ENCODE peak calls at places on chromosomes 11 and 22, in ten cellular contexts. One of them, this sample, is unnamed.

GRCh38 chr11:101369835-101370234 is 214.0 kb downstream of the TRPC6 start:
- DNase-seq in CD4-positive, alpha-beta T cell: no peak
- DNase-seq in stomach: no peak
- DNase-seq in astrocyte of the spinal cord: no peak
- DNase-seq in OCI-LY7: no peak
- DNase-seq in CD8-positive, alpha-beta T cell: no peak
- DNase-seq in PC-3: no peak
- DNase-seq in transverse colon: no peak
- DNase-seq in left lung: peak; percentile 31
- DNase-seq in DND-41: no peak
- DNase-seq in this sample: no peak

GRCh38 chr11:14444441-14445189 is 55.0 kb downstream of the COPB1 start:
- DNase-seq in CD4-positive, alpha-beta T cell: no peak
- DNase-seq in stomach: no peak
- DNase-seq in astrocyte of the spinal cord: peak; percentile 21
- DNase-seq in OCI-LY7: no peak
- DNase-seq in CD8-positive, alpha-beta T cell: no peak
- DNase-seq in PC-3: no peak
- DNase-seq in transverse colon: no peak
- DNase-seq in left lung: no peak
- DNase-seq in DND-41: no peak
- DNase-seq in this sample: no peak

GRCh38 chr11:93718057-93718563 is 23.2 kb downstream of the TAF1D start:
- DNase-seq in CD4-positive, alpha-beta T cell: no peak
- DNase-seq in stomach: no peak
- DNase-seq in astrocyte of the spinal cord: no peak
- DNase-seq in OCI-LY7: peak; percentile 62
- DNase-seq in CD8-positive, alpha-beta T cell: no peak
- DNase-seq in PC-3: no peak
- DNase-seq in transverse colon: no peak
- DNase-seq in left lung: no peak
- DNase-seq in DND-41: no peak
- DNase-seq in this sample: no peak

GRCh38 chr22:39634530-39635399 is 64.2 kb downstream of the CACNA1I start:
- DNase-seq in CD4-positive, alpha-beta T cell: no peak
- DNase-seq in stomach: peak; percentile 44
- DNase-seq in astrocyte of the spinal cord: peak; percentile 87
- DNase-seq in OCI-LY7: no peak
- DNase-seq in CD8-positive, alpha-beta T cell: no peak
- DNase-seq in PC-3: peak; percentile 94
- DNase-seq in transverse colon: peak; percentile 49
- DNase-seq in left lung: peak; percentile 44
- DNase-seq in DND-41: no peak
- DNase-seq in this sample: no peak

GRCh38 chr11:35158371-35159081 is 19.6 kb downstream of the CD44 start:
- DNase-seq in CD4-positive, alpha-beta T cell: no peak
- DNase-seq in stomach: no peak
- DNase-seq in astrocyte of the spinal cord: no peak
- DNase-seq in OCI-LY7: no peak
- DNase-seq in CD8-positive, alpha-beta T cell: no peak
- DNase-seq in PC-3: no peak
- DNase-seq in transverse colon: peak; percentile 47
- DNase-seq in left lung: no peak
- DNase-seq in DND-41: no peak
- DNase-seq in this sample: no peak

GRCh38 chr11:114448749-114449484 is 9.7 kb downstream of the REXO2 start:
- DNase-seq in CD4-positive, alpha-beta T cell: no peak
- DNase-seq in stomach: no peak
- DNase-seq in astrocyte of the spinal cord: no peak
- DNase-seq in OCI-LY7: no peak
- DNase-seq in CD8-positive, alpha-beta T cell: no peak
- DNase-seq in PC-3: peak; percentile 46
- DNase-seq in transverse colon: no peak
- DNase-seq in left lung: no peak
- DNase-seq in DND-41: no peak
- DNase-seq in this sample: no peak

GRCh38 chr22:43260818-43261217 is 73.9 kb upstream of the TTLL12 start:
- DNase-seq in CD4-positive, alpha-beta T cell: no peak
- DNase-seq in stomach: no peak
- DNase-seq in astrocyte of the spinal cord: no peak
- DNase-seq in OCI-LY7: no peak
- DNase-seq in CD8-positive, alpha-beta T cell: no peak
- DNase-seq in PC-3: no peak
- DNase-seq in transverse colon: no peak
- DNase-seq in left lung: no peak
- DNase-seq in DND-41: no peak
- DNase-seq in this sample: no peak

GRCh38 chr11:115162919-115163318 is 341.3 kb downstream of the CADM1 start:
- DNase-seq in CD4-positive, alpha-beta T cell: no peak
- DNase-seq in stomach: no peak
- DNase-seq in astrocyte of the spinal cord: no peak
- DNase-seq in OCI-LY7: no peak
- DNase-seq in CD8-positive, alpha-beta T cell: no peak
- DNase-seq in PC-3: no peak
- DNase-seq in transverse colon: no peak
- DNase-seq in left lung: no peak
- DNase-seq in DND-41: no peak
- DNase-seq in this sample: no peak

GRCh38 chr22:32904044-32904443 is 102.5 kb downstream of the TIMP3 start:
- DNase-seq in CD4-positive, alpha-beta T cell: no peak
- DNase-seq in stomach: no peak
- DNase-seq in astrocyte of the spinal cord: peak; percentile 12
- DNase-seq in OCI-LY7: peak; percentile 35
- DNase-seq in CD8-positive, alpha-beta T cell: no peak
- DNase-seq in PC-3: peak; percentile 2
- DNase-seq in transverse colon: peak; percentile 15
- DNase-seq in left lung: no peak
- DNase-seq in DND-41: peak; percentile 22
- DNase-seq in this sample: no peak

GRCh38 chr11:22192289-22192641 is 620 bp upstream of the ANO5 start:
- DNase-seq in CD4-positive, alpha-beta T cell: no peak
- DNase-seq in stomach: peak; percentile 25
- DNase-seq in astrocyte of the spinal cord: no peak
- DNase-seq in OCI-LY7: no peak
- DNase-seq in CD8-positive, alpha-beta T cell: no peak
- DNase-seq in PC-3: no peak
- DNase-seq in transverse colon: peak; percentile 43
- DNase-seq in left lung: no peak
- DNase-seq in DND-41: no peak
- DNase-seq in this sample: peak; percentile 36
- TF ChIP-seq CTCF in CD4-positive, alpha-beta T cell: no peak
- TF ChIP-seq CTCF in stomach: no peak
- TF ChIP-seq CTCF in astrocyte of the spinal cord: no peak
- TF ChIP-seq CTCF in OCI-LY7: no peak
- TF ChIP-seq CTCF in CD8-positive, alpha-beta T cell: no peak
- TF ChIP-seq CTCF in PC-3: no peak
- TF ChIP-seq CTCF in transverse colon: peak; percentile 25
- TF ChIP-seq CTCF in left lung: peak; percentile 10
- TF ChIP-seq CTCF in DND-41: no peak
- TF ChIP-seq CTCF in this sample: peak; percentile 59

DNA sequence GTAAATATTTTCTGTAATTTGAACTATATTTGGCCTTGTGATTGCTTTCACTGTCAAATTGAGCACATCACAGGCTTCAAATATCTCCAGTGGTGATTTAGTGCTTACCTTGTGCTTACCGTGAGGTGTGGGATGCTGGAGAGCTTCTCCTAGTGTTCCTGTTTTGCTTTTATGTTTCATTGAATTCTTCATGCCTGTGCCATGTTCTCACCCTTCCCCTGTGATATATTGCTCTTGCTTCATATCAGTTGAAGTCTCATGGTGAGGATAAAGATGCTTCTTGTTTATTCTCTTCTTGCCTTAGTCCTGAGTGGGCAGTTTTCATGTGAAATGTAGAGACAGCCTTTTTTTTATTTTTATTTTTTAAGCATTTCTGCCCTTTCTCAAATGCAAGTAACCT is 198.0 kb upstream of the PDGFD start:
- DNase-seq in CD4-positive, alpha-beta T cell: no peak
- DNase-seq in stomach: no peak
- DNase-seq in astrocyte of the spinal cord: no peak
- DNase-seq in OCI-LY7: no peak
- DNase-seq in CD8-positive, alpha-beta T cell: no peak
- DNase-seq in PC-3: no peak
- DNase-seq in transverse colon: no peak
- DNase-seq in left lung: no peak
- DNase-seq in DND-41: no peak
- DNase-seq in this sample: no peak
- TF ChIP-seq CTCF in CD4-positive, alpha-beta T cell: no peak
- TF ChIP-seq CTCF in stomach: no peak
- TF ChIP-seq CTCF in astrocyte of the spinal cord: no peak
- TF ChIP-seq CTCF in OCI-LY7: no peak
- TF ChIP-seq CTCF in CD8-positive, alpha-beta T cell: no peak
- TF ChIP-seq CTCF in PC-3: no peak
- TF ChIP-seq CTCF in transverse colon: no peak
- TF ChIP-seq CTCF in left lung: no peak
- TF ChIP-seq CTCF in DND-41: no peak
- TF ChIP-seq CTCF in this sample: no peak

GRCh38 chr11:69942333-69942820 is 123.2 kb upstream of the FGF3 start:
- DNase-seq in CD4-positive, alpha-beta T cell: no peak
- DNase-seq in stomach: no peak
- DNase-seq in astrocyte of the spinal cord: no peak
- DNase-seq in OCI-LY7: no peak
- DNase-seq in CD8-positive, alpha-beta T cell: no peak
- DNase-seq in PC-3: no peak
- DNase-seq in transverse colon: no peak
- DNase-seq in left lung: peak; percentile 55
- DNase-seq in DND-41: no peak
- DNase-seq in this sample: no peak
- TF ChIP-seq CTCF in CD4-positive, alpha-beta T cell: no peak
- TF ChIP-seq CTCF in stomach: no peak
- TF ChIP-seq CTCF in astrocyte of the spinal cord: no peak
- TF ChIP-seq CTCF in OCI-LY7: no peak
- TF ChIP-seq CTCF in CD8-positive, alpha-beta T cell: no peak
- TF ChIP-seq CTCF in PC-3: no peak
- TF ChIP-seq CTCF in transverse colon: no peak
- TF ChIP-seq CTCF in left lung: no peak
- TF ChIP-seq CTCF in DND-41: no peak
- TF ChIP-seq CTCF in this sample: no peak

DNA sequence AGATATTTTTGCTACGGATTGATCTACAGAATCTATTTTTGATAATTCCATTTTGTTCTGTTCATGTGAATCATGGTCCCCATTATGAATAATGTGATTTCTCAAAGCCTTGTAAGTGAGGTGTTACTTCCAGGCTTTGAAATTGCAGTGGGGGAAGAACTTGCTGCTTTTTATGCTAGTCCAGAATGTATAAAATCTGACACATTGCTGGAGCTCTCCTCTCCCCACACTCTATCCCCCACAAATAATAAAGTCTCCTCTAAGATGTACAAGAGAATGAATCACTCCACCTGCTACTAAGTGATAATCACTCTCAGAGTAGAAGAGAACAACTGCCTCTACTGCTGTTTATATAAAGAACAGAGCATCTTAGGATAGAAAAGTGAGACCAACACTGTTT is 5.9 kb upstream of the RAB6A start:
- DNase-seq in CD4-positive, alpha-beta T cell: no peak
- DNase-seq in stomach: no peak
- DNase-seq in astrocyte of the spinal cord: no peak
- DNase-seq in OCI-LY7: no peak
- DNase-seq in CD8-positive, alpha-beta T cell: no peak
- DNase-seq in PC-3: no peak
- DNase-seq in transverse colon: no peak
- DNase-seq in left lung: no peak
- DNase-seq in DND-41: no peak
- DNase-seq in this sample: no peak
- TF ChIP-seq CTCF in CD4-positive, alpha-beta T cell: no peak
- TF ChIP-seq CTCF in stomach: no peak
- TF ChIP-seq CTCF in astrocyte of the spinal cord: no peak
- TF ChIP-seq CTCF in OCI-LY7: no peak
- TF ChIP-seq CTCF in CD8-positive, alpha-beta T cell: no peak
- TF ChIP-seq CTCF in PC-3: no peak
- TF ChIP-seq CTCF in transverse colon: no peak
- TF ChIP-seq CTCF in left lung: no peak
- TF ChIP-seq CTCF in DND-41: no peak
- TF ChIP-seq CTCF in this sample: no peak

GRCh38 chr22:34057726-34058125 is 137.4 kb upstream of the LARGE1 start:
- DNase-seq in CD4-positive, alpha-beta T cell: no peak
- DNase-seq in stomach: no peak
- DNase-seq in astrocyte of the spinal cord: no peak
- DNase-seq in OCI-LY7: no peak
- DNase-seq in CD8-positive, alpha-beta T cell: no peak
- DNase-seq in PC-3: no peak
- DNase-seq in transverse colon: no peak
- DNase-seq in left lung: no peak
- DNase-seq in DND-41: no peak
- DNase-seq in this sample: no peak

GRCh38 chr22:34055525-34056200 is 135.4 kb upstream of the LARGE1 start:
- DNase-seq in CD4-positive, alpha-beta T cell: no peak
- DNase-seq in stomach: peak; percentile 28
- DNase-seq in astrocyte of the spinal cord: no peak
- DNase-seq in OCI-LY7: peak; percentile 57
- DNase-seq in CD8-positive, alpha-beta T cell: no peak
- DNase-seq in PC-3: no peak
- DNase-seq in transverse colon: no peak
- DNase-seq in left lung: no peak
- DNase-seq in DND-41: no peak
- DNase-seq in this sample: peak; percentile 12
- TF ChIP-seq CTCF in CD4-positive, alpha-beta T cell: no peak
- TF ChIP-seq CTCF in stomach: peak; percentile 16
- TF ChIP-seq CTCF in astrocyte of the spinal cord: no peak
- TF ChIP-seq CTCF in OCI-LY7: peak; percentile 71
- TF ChIP-seq CTCF in CD8-positive, alpha-beta T cell: no peak
- TF ChIP-seq CTCF in PC-3: no peak
- TF ChIP-seq CTCF in transverse colon: no peak
- TF ChIP-seq CTCF in left lung: no peak
- TF ChIP-seq CTCF in DND-41: peak; percentile 19
- TF ChIP-seq CTCF in this sample: peak; percentile 46

DNA sequence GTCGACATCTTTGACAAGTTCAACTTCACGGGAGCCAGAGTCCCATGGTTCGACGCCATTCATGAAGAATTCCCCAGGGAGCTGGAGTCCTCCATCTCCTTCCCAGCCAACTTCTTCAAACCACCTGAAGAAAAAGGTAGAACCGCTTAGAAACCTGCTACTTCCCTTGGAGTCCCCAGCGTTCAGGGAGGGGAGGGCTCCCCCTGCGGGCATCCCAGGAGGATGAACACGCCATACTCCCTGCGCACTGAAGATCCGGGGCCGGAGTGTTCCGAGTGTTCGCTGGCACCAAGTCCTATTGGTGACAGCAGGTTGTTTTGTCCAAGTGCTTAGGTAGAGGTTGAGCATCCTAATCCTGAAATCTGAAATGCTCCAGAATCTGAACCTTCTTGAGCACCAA is 51.7 kb upstream of the PRODH start:
- DNase-seq in CD4-positive, alpha-beta T cell: no peak
- DNase-seq in stomach: no peak
- DNase-seq in astrocyte of the spinal cord: no peak
- DNase-seq in OCI-LY7: no peak
- DNase-seq in CD8-positive, alpha-beta T cell: no peak
- DNase-seq in PC-3: no peak
- DNase-seq in transverse colon: no peak
- DNase-seq in left lung: peak; percentile 51
- DNase-seq in DND-41: no peak
- DNase-seq in this sample: no peak
- TF ChIP-seq CTCF in CD4-positive, alpha-beta T cell: no peak
- TF ChIP-seq CTCF in stomach: no peak
- TF ChIP-seq CTCF in astrocyte of the spinal cord: peak; percentile 40
- TF ChIP-seq CTCF in OCI-LY7: no peak
- TF ChIP-seq CTCF in CD8-positive, alpha-beta T cell: no peak
- TF ChIP-seq CTCF in PC-3: peak; percentile 14
- TF ChIP-seq CTCF in transverse colon: no peak
- TF ChIP-seq CTCF in left lung: no peak
- TF ChIP-seq CTCF in DND-41: no peak
- TF ChIP-seq CTCF in this sample: peak; percentile 51

This sample was measured in progenitor cell of endocrine pancreas.